ENCODE peak calls at places on chromosome 17, in five cellular contexts. P is thoracic aorta, L is left lung, M is Peyer's patch, U is adrenal gland. R is an unnamed sample.

GRCh38 chr17:50266384-50267073 is 7.7 kb upstream of the TMEM92 start:
- DNase-seq in P (no peak), L (peak; percentile 81), M (peak; percentile 46), U (peak; percentile 21), R (peak; percentile 84)

GRCh38 chr17:29588561-29589411 is 662 bp downstream of the GIT1 start:
- DNase-seq in P (no peak), L (no peak), M (peak; percentile 69), U (peak; percentile 49), R (peak; percentile 78)

GRCh38 chr17:80942360-80943345 is 49.0 kb upstream of the CHMP6 start:
- DNase-seq in P (peak; percentile 77), L (peak; percentile 71), M (peak; percentile 85), U (peak; percentile 93), R (peak; percentile 82)

GRCh38 chr17:17561408-17562144 is 29.9 kb downstream of the PEMT start:
- DNase-seq in P (no peak), L (peak; percentile 82), M (peak; percentile 64), U (peak; percentile 33), R (peak; percentile 94)

GRCh38 chr17:8803531-8804416 is 4.6 kb upstream of the MFSD6L start:
- DNase-seq in P (no peak), L (no peak), M (no peak), U (no peak), R (no peak)

GRCh38 chr17:41992576-41992975 is 24.7 kb downstream of the DNAJC7 start:
- DNase-seq in P (no peak), L (no peak), M (no peak), U (no peak), R (no peak)

GRCh38 chr17:66747561-66748275 is 87.2 kb upstream of the CACNG5 start:
- DNase-seq in P (no peak), L (no peak), M (no peak), U (peak; percentile 59), R (no peak)

GRCh38 chr17:57486978-57487377 is 230.7 kb downstream of the MSI2 start:
- DNase-seq in P (no peak), L (peak; percentile 39), M (no peak), U (no peak), R (no peak)

GRCh38 chr17:80051681-80052080 is 15.2 kb downstream of the CCDC40 start:
- DNase-seq in P (no peak), L (no peak), M (no peak), U (no peak), R (no peak)

GRCh38 chr17:56707312-56708219 is 114.1 kb downstream of the NOG start:
- DNase-seq in P (no peak), L (no peak), M (no peak), U (no peak), R (no peak)

GRCh38 chr17:43754947-43755346 is 3.6 kb downstream of the SOST start:
- DNase-seq in P (no peak), L (no peak), M (no peak), U (no peak), R (no peak)

GRCh38 chr17:82227629-82228277 is 1.1 kb upstream of the SLC16A3 start:
- DNase-seq in P (no peak), L (no peak), M (peak; percentile 44), U (no peak), R (no peak)

GRCh38 chr17:82229686-82230626 is 1.1 kb downstream of the SLC16A3 start:
- DNase-seq in P (no peak), L (no peak), M (no peak), U (no peak), R (peak; percentile 74)

GRCh38 chr17:82228278-82228841 is 482 bp upstream of the SLC16A3 start:
- DNase-seq in P (no peak), L (peak; percentile 83), M (peak; percentile 89), U (no peak), R (peak; percentile 89)

GRCh38 chr17:82230627-82231311 is 1.9 kb downstream of the SLC16A3 start:
- DNase-seq in P (no peak), L (peak; percentile 91), M (peak; percentile 92), U (peak; percentile 80), R (peak; percentile 94)

DNA sequence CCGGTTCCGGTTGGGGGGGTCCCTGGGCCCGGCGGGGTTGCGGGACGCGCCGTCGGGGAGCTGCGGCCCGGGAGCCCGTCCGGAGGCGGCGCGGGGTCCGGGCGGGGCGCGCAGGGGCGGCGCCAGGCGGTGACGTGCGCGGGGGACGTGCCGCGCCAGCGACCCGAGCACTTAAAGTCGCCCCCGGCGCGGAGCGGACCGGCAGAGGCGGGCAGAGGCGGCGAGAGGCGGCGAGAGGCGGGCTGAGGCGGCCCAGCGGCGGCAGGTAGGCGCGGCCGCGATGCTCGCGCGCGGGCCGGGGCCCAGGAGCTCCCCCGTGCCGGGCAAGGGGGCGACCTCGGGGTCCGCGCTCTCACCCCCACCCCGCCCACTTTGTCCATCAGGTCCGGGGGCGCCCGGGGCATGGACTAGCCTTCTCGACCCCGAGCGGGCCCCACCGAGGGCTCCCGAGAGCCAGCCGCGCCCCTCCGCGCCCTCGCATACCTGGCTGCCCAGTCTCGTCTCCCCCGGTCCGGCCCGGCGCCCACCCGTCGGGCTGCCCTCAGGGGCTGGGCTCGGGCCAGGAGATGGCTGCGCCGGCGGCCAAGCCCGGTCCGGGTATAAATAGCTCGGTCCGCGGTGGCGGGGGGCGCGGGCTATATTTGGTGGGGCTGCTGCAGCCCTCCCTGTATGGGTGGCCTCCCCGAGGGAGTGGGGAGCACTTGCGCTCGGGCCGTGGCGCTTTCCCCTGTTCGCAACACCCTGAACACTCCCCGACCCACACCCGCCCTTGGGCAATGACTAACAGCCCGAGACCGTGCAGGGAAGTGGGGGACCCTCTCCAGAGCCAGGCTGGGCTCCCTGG is at the start of gene SLC16A3:
- DNase-seq in P (no peak), L (peak; percentile 77), M (peak; percentile 88), U (no peak), R (peak; percentile 90)
- H3K27ac ChIP-seq in P (peak within 1 kb of the TSS; percentile 71), L (peak within 1 kb of the TSS; percentile 100), M (peak within 1 kb of the TSS; percentile 97), U (peak within 1 kb of the TSS; percentile 95), R (peak within 1 kb of the TSS; percentile 91)

GRCh38 chr17:76492250-76492988 is 8.8 kb downstream of the RHBDF2 start:
- DNase-seq in P (no peak), L (no peak), M (peak; percentile 84), U (no peak), R (no peak)
- H3K27ac ChIP-seq in P (no peak overlapping the region), L (peak overlapping the region; percentile 97), M (peak overlapping the region; percentile 89), U (peak overlapping the region; percentile 92), R (peak overlapping the region; percentile 83)

GRCh38 chr17:7025240-7025639 is 2.4 kb downstream of the BCL6B start:
- DNase-seq in P (no peak), L (no peak), M (no peak), U (no peak), R (no peak)

GRCh38 chr17:7029096-7029495 is 6.2 kb downstream of the BCL6B start:
- DNase-seq in P (no peak), L (no peak), M (no peak), U (no peak), R (no peak)

GRCh38 chr17:7024402-7024785 is 1.5 kb downstream of the BCL6B start:
- DNase-seq in P (no peak), L (no peak), M (no peak), U (no peak), R (peak; percentile 62)

GRCh38 chr17:7027335-7027734 is 4.5 kb downstream of the BCL6B start:
- DNase-seq in P (no peak), L (no peak), M (no peak), U (no peak), R (no peak)

DNA sequence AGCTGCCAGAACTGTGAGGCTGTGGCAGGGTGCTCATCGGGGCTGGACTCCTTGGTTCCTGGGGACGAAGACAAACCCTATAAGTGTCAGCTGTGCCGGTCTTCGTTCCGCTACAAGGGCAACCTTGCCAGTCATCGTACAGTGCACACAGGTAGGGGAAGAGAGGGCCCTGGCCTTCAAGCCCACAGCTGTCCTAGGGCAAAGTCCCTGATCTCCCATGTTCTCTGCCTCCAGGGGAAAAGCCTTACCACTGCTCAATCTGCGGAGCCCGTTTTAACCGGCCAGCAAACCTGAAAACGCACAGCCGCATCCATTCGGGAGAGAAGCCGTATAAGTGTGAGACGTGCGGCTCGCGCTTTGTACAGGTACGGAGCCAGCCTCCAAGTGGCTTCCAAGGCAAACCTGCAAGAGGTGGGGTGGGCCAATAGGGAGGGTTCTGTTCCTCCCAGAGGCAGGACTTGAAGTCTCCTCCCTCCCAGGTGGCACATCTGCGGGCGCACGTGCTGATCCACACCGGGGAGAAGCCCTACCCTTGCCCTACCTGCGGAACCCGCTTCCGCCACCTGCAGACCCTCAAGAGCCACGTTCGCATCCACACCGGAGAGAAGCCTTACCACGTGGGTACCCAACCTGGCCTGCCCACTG is 3.7 kb downstream of the BCL6B start:
- DNase-seq in P (no peak), L (no peak), M (no peak), U (no peak), R (no peak)
- H3K27ac ChIP-seq in P (no peak overlapping the region), L (no peak overlapping the region), M (no peak overlapping the region), U (no peak overlapping the region), R (peak overlapping the region; percentile 42)

GRCh38 chr17:68288375-68288774 is 2.6 kb downstream of the SLC16A6 start:
- DNase-seq in P (no peak), L (no peak), M (peak; percentile 61), U (no peak), R (no peak)
- H3K27ac ChIP-seq in P (no peak overlapping the region), L (peak overlapping the region; percentile 99), M (peak overlapping the region; percentile 99), U (peak overlapping the region; percentile 55), R (peak overlapping the region; percentile 92)

GRCh38 chr17:15287533-15288267 is 22.6 kb upstream of the PMP22 start:
- DNase-seq in P (no peak), L (no peak), M (no peak), U (no peak), R (no peak)

GRCh38 chr17:15288859-15289258 is 23.7 kb upstream of the PMP22 start:
- DNase-seq in P (no peak), L (no peak), M (no peak), U (no peak), R (no peak)

GRCh38 chr17:15281909-15282308 is 16.8 kb upstream of the PMP22 start:
- DNase-seq in P (no peak), L (no peak), M (no peak), U (no peak), R (no peak)

GRCh38 chr17:15285466-15285865 is 20.3 kb upstream of the PMP22 start:
- DNase-seq in P (no peak), L (no peak), M (no peak), U (no peak), R (no peak)

DNA sequence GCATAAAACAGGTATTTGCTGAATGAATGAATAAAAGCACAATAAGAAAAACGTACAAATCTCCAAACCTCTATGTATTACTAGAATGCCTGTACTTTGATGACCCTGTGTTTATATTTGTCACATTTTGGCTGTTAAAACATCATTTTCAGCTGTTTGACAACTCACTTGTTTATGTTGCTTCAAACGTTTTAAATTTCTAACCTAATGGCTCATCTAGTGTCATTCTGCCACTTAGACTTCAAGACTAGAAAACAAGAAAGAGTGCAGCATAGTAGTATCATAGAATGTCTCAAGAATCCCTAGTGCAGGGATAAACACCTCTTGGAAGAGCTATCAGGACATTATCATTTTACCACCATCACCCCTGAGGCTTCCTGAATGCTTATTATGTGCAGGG is 19.4 kb upstream of the PMP22 start:
- DNase-seq in P (no peak), L (no peak), M (no peak), U (no peak), R (no peak)
- H3K27ac ChIP-seq in P (no peak overlapping the region), L (no peak overlapping the region), M (no peak overlapping the region), U (no peak overlapping the region), R (no peak overlapping the region)

DNA sequence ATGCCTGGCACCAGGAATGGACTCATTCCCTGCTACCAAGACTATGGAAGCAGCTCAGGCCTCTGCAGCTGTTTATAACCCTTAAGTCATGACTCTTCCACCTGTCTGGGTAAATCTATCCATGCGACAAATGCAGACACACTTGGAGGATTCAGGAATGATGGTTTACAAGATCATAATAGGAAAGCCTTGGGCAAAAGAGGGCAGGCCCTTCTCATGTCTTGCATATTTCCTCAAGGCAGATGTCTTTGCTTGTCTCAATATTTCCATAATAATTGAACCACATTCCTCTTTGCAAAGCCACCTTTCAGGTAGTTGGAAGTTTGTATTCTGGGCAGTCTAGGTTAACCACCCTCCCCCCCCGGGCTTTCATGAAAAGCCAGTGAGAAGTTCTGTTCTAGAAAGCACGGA is 884 bp upstream of the JPT1 start:
- DNase-seq in P (no peak), L (peak; percentile 2), M (peak; percentile 22), U (no peak), R (no peak)
- H3K27ac ChIP-seq in P (no peak overlapping the region), L (peak overlapping the region; percentile 87), M (peak overlapping the region; percentile 87), U (peak overlapping the region; percentile 55), R (no peak overlapping the region)

R was measured in upper lobe of right lung.